ENCODE peak calls at places on chromosomes 2 and 18, in five cellular contexts. R is NCI-H460; Q is NCI-H1417; J is cardiac fibroblast; D is stimulated activated CD4-positive, alpha-beta T cell treated with anti-CD3 and anti-CD28 coated beads, Interleukin-4, amount 100 ng/mL, for 4 hours. F is an unnamed sample.

GRCh38 chr2:112006076-112006410 is 49.0 kb upstream of the TMEM87B start:
- DNase-seq in R (no peak), Q (no peak), J (peak), D (no peak), F (peak)

GRCh38 chr2:210445116-210445707 is 31.3 kb downstream of the LANCL1 start:
- DNase-seq in R (peak), Q (peak), J (peak), D (no peak), F (peak)

GRCh38 chr2:41038408-41038807 is 586.5 kb upstream of the SLC8A1 start:
- DNase-seq in R (no peak), Q (no peak), J (peak), D (no peak), F (no peak)

GRCh38 chr2:174722942-174723598 is 41.2 kb downstream of the CHRNA1 start:
- DNase-seq in R (no peak), Q (no peak), J (no peak), D (no peak), F (no peak)

GRCh38 chr2:212959469-212960117 is 191.8 kb downstream of the IKZF2 start:
- DNase-seq in R (no peak), Q (no peak), J (no peak), D (no peak), F (no peak)

GRCh38 chr2:62412347-62412742 is 93.7 kb downstream of the TMEM17 start:
- DNase-seq in R (no peak), Q (no peak), J (no peak), D (no peak), F (peak)

GRCh38 chr2:183164111-183165015 is 40.1 kb downstream of the NUP35 start:
- DNase-seq in R (no peak), Q (no peak), J (peak), D (no peak), F (no peak)

GRCh38 chr18:58793361-58793760 is 71.3 kb upstream of the ZNF532 start:
- DNase-seq in R (no peak), Q (no peak), J (peak), D (no peak), F (peak)

GRCh38 chr2:139155991-139156390 is 375.8 kb upstream of the NXPH2 start:
- DNase-seq in R (no peak), Q (no peak), J (no peak), D (no peak), F (no peak)

GRCh38 chr2:221500501-221501209 is 71.4 kb downstream of the EPHA4 start:
- DNase-seq in R (no peak), Q (no peak), J (no peak), D (no peak), F (no peak)

GRCh38 chr18:27030403-27030802 is 154.7 kb downstream of the CHST9 start:
- DNase-seq in R (no peak), Q (no peak), J (no peak), D (no peak), F (no peak)

GRCh38 chr2:13113016-13113415 is 396.3 kb downstream of the TRIB2 start:
- DNase-seq in R (no peak), Q (no peak), J (no peak), D (no peak), F (no peak)

GRCh38 chr18:58443671-58444070 is 185.2 kb downstream of the ALPK2 start:
- DNase-seq in R (no peak), Q (no peak), J (no peak), D (no peak), F (no peak)

GRCh38 chr2:158994920-158995676 is 26.7 kb downstream of the TANC1 start:
- DNase-seq in R (no peak), Q (peak), J (peak), D (no peak), F (no peak)

GRCh38 chr2:166239548-166239947 is 111.7 kb upstream of the SCN1A start:
- DNase-seq in R (no peak), Q (no peak), J (peak), D (no peak), F (peak)

GRCh38 chr18:78405763-78406162 is 573.9 kb upstream of the SALL3 start:
- DNase-seq in R (no peak), Q (no peak), J (no peak), D (no peak), F (no peak)

GRCh38 chr2:231032575-231033140 is 4.7 kb upstream of the C2orf72 start:
- DNase-seq in R (no peak), Q (no peak), J (no peak), D (no peak), F (no peak)

GRCh38 chr2:189191766-189192165 is 12.2 kb upstream of the COL5A2 start:
- DNase-seq in R (peak), Q (no peak), J (no peak), D (no peak), F (peak)

F was measured in PC-3.